ENCODE peak calls at places on chromosomes 3 and 15, in ten cellular contexts. M, O, H, L, D, R, I, G, V and S are unnamed samples.
A peak's percentile ranks its signal among the peaks of the same experiment; 100 is the strongest.

GRCh38 chr3:15287565-15288330 is 44.6 kb downstream of the SH3BP5 start:
- DNase-seq in R (no peak), D (peak; percentile 76), V (peak; percentile 72), M (no peak), H (peak; percentile 67), L (no peak), G (peak; percentile 88), O (peak; percentile 95), I (no peak), S (no peak)

GRCh38 chr15:55168350-55168974 is 28.3 kb downstream of the RSL24D1 start:
- DNase-seq in L (peak; percentile 77), G (no peak), M (peak; percentile 83), H (no peak), O (peak; percentile 76), I (peak; percentile 80), R (peak; percentile 59), D (no peak), V (peak; percentile 78), S (peak; percentile 32)

GRCh38 chr3:183151716-183152385 is 10.7 kb downstream of the LAMP3 start:
- DNase-seq in D (peak; percentile 63), M (no peak), H (no peak), V (peak; percentile 90), O (no peak), R (no peak), I (no peak), L (no peak), G (no peak), S (no peak)

GRCh38 chr3:197541756-197542539 is 13.8 kb downstream of the BDH1 start:
- DNase-seq in D (no peak), G (no peak), L (peak; percentile 55), M (no peak), I (peak; percentile 95), O (peak; percentile 88), H (peak; percentile 65), R (peak; percentile 82), V (no peak), S (no peak)

GRCh38 chr3:101195951-101196713 is 124.2 kb downstream of the IMPG2 start:
- DNase-seq in G (no peak), V (peak; percentile 13), M (peak; percentile 20), R (no peak), I (peak; percentile 12), O (peak; percentile 90), D (no peak), H (no peak), L (no peak), S (no peak)

GRCh38 chr15:67411491-67411890 is 109.4 kb upstream of the C15orf61 start:
- DNase-seq in R (no peak), O (no peak), L (no peak), G (no peak), M (no peak), I (no peak), D (no peak), V (no peak), H (no peak), S (no peak)

GRCh38 chr3:15342252-15342651 is 9.9 kb upstream of the SH3BP5 start:
- DNase-seq in O (no peak), I (no peak), H (no peak), V (peak; percentile 40), D (no peak), R (no peak), M (no peak), L (no peak), G (no peak), S (no peak)

GRCh38 chr15:70526221-70526973 is 237.0 kb downstream of the UACA start:
- DNase-seq in H (no peak), G (peak; percentile 47), L (no peak), R (peak; percentile 27), D (no peak), M (no peak), O (peak; percentile 85), V (peak; percentile 96), I (peak; percentile 93), S (no peak)

GRCh38 chr3:124669470-124669869 is 60.8 kb upstream of the UMPS start:
- DNase-seq in I (no peak), V (no peak), H (no peak), D (no peak), R (no peak), O (peak; percentile 82), M (no peak), G (no peak), L (no peak), S (no peak)

GRCh38 chr15:75348034-75348562 is 1.3 kb downstream of the NEIL1 start:
- DNase-seq in V (no peak), M (no peak), H (no peak), O (no peak), D (no peak), I (no peak), R (no peak), G (no peak), L (peak; percentile 56), S (no peak)

DNA sequence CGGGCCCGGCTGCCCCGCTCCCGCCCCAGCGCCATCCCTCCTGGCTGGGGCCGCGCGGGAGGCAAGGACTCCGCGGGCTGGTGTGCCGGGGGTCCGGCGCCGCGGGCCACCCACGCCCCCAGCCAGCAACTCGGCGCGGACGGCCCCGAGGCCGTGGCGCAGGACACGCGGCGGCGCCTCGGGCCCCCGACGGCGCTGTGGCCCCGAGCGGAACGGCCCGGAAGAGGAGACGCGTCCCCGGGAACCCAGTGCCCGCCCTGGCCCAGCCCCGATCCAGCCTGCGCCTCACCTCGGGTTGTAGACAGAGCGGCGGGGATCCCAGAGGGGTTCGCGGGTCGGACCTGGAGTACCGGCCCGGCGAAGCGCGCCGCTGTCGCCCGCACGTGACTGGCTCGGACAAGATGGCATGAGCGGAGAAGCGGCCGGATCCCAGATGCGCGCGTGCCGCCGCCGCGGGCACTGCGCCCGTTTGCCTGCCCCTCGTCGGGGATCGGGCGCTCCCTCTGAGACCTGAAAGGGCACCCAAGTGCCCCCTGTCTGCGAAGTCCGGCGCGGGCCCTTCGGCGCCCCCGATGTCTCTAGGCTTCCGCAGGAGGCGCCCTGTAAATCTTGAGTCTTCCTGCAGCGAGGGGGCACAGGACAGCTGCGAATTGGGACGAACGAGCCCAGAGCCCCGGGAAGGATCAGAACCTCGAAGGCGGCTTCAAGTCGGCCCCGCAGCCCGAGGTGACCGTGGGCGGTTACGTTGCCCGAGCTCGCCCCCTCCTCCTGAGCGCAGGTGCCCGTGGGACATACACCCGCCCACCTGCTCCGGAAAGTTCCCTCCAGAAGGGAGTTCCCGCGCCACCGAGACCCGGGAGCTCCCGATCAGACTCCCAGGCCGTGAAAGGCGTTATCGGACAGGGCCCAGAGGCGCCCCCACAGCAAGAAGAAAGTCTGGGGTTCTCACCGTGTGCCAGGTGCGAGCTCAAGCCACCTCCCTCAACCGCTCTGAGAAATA is 598 bp upstream of the SFMBT1 start:
- DNase-seq in D (peak; percentile 51), M (no peak), G (peak; percentile 76), V (peak; percentile 51), O (peak; percentile 15), R (peak; percentile 62), H (peak; percentile 41), I (peak; percentile 24), L (peak; percentile 59), S (peak; percentile 41)
- TF ChIP-seq CTCF in D (peak; percentile 27), M (no peak), G (no peak), V (peak; percentile 13), O (no peak), R (peak; percentile 27), H (peak; percentile 50), I (no peak), L (no peak), S (peak; percentile 61)

GRCh38 chr3:53200501-53201189 is 39.6 kb downstream of the PRKCD start:
- DNase-seq in R (no peak), D (no peak), G (no peak), M (no peak), H (no peak), O (no peak), V (no peak), L (no peak), I (no peak), S (no peak)

GRCh38 chr3:53198996-53199395 is 38.0 kb downstream of the PRKCD start:
- DNase-seq in V (no peak), M (no peak), L (no peak), G (no peak), O (no peak), I (no peak), D (peak; percentile 70), H (no peak), R (no peak), S (no peak)

GRCh38 chr3:53201190-53201504 is 40.1 kb downstream of the PRKCD start:
- DNase-seq in L (no peak), H (no peak), D (no peak), O (no peak), R (no peak), I (no peak), M (no peak), V (no peak), G (no peak), S (no peak)

GRCh38 chr3:53198256-53198977 is 37.4 kb downstream of the PRKCD start:
- DNase-seq in G (no peak), V (no peak), D (no peak), R (no peak), L (no peak), H (no peak), I (no peak), O (no peak), M (no peak), S (no peak)

GRCh38 chr3:53199834-53200233 is 38.8 kb downstream of the PRKCD start:
- DNase-seq in O (no peak), H (no peak), D (no peak), L (no peak), R (no peak), V (no peak), M (no peak), I (no peak), G (no peak), S (no peak)
- TF ChIP-seq CTCF in O (no peak), H (no peak), D (no peak), L (no peak), R (no peak), V (no peak), M (no peak), I (no peak), G (no peak), S (no peak)

DNA sequence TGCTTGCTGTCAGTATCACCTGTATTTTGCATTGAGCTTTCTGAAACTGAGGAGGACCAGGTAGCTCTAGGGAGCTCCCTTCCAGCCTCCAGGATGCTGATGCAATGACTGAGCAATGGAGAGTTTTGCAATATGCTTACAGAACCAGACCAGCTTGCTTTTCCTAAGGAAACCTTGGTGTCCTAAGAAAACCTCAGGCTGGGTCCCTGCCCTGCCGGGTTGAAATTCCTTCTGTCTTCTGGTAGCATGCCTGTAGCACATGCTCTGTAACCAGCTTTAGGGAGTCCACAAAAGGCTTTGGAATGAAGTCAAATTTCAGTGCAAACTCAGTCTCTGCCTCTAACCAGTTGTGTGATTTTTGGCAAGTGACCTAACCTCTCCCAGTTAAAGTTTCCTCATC is 65.8 kb upstream of the GSK3B start:
- DNase-seq in L (no peak), I (no peak), D (peak; percentile 64), R (no peak), V (peak; percentile 25), M (no peak), G (peak; percentile 79), H (peak; percentile 56), O (peak; percentile 98), S (no peak)
- TF ChIP-seq CTCF in L (no peak), I (no peak), D (no peak), R (no peak), V (no peak), M (no peak), G (no peak), H (no peak), O (no peak), S (no peak)

DNA sequence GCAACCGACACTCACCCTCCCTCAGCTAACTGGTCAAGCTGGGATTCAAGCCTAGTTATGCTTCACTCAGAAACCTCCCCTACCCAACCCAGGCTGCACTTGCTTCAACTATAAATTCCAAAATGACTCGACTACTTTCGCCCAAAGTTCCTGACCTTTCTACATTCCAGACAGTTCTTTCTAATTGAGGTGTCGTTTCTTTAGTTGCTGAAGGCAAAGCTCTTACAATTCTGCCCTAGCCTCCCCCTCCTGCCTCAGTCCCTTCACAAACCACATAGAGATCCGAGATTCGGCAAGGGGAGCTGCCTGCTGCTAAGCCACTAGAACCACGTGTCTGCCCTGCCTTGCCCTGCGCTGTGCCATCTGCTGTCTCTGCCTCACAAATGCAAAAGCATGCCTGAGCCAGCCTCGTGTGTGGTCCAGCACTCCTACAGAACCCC is 74.7 kb upstream of the SH3GL3 start:
- DNase-seq in R (no peak), G (no peak), I (no peak), O (no peak), L (no peak), D (no peak), M (no peak), V (no peak), H (no peak), S (no peak)
- TF ChIP-seq CTCF in R (no peak), G (no peak), I (no peak), O (no peak), L (no peak), D (no peak), M (no peak), V (no peak), H (no peak), S (no peak)